ENCODE peak calls at places on chromosomes 6 and 20, in five cellular contexts. S is CD8-positive, alpha-beta T cell; K is fibroblast of lung; V is upper lobe of right lung; H is A549. X is an unnamed sample.

GRCh38 chr6:2875840-2876207 is 27.3 kb downstream of the SERPINB9 start:
- DNase-seq in V (peak; percentile 78), H (no peak), S (no peak), K (no peak), X (no peak)

GRCh38 chr6:48199502-48199901 is 88.5 kb upstream of the PTCHD4 start:
- DNase-seq in H (no peak), V (no peak), S (no peak), K (no peak), X (no peak)

GRCh38 chr6:19805146-19805515 is 32.0 kb upstream of the ID4 start:
- DNase-seq in H (peak; percentile 22), V (no peak), S (no peak), K (no peak), X (no peak)

GRCh38 chr6:81772741-81773140 is 20.3 kb upstream of the TENT5A start:
- DNase-seq in V (no peak), S (no peak), H (no peak), K (peak; percentile 70), X (no peak)

GRCh38 chr6:19999319-20000191 is 162.4 kb downstream of the ID4 start:
- DNase-seq in K (no peak), V (no peak), H (peak; percentile 48), S (no peak), X (no peak)

GRCh38 chr6:165389534-165389933 is 80.1 kb upstream of the C6orf118 start:
- DNase-seq in S (no peak), V (no peak), K (no peak), H (no peak), X (no peak)

GRCh38 chr6:19465760-19466159 is 371.4 kb upstream of the ID4 start:
- DNase-seq in S (no peak), V (no peak), K (peak; percentile 75), H (peak; percentile 58), X (no peak)

GRCh38 chr6:5036309-5036708 is 32.5 kb upstream of the RPP40 start:
- DNase-seq in K (peak; percentile 59), V (no peak), S (no peak), H (peak; percentile 67), X (no peak)

GRCh38 chr20:15842872-15843271 is 730.4 kb downstream of the KIF16B start:
- DNase-seq in K (no peak), V (no peak), S (no peak), H (no peak), X (no peak)

GRCh38 chr6:45115696-45116095 is 212.4 kb upstream of the RUNX2 start:
- DNase-seq in S (no peak), H (peak; percentile 9), K (peak; percentile 59), V (no peak), X (peak; percentile 22)

GRCh38 chr6:42404494-42404893 is 47.2 kb downstream of the TRERF1 start:
- DNase-seq in K (peak; percentile 76), S (no peak), V (no peak), H (peak; percentile 53), X (peak; percentile 46)

GRCh38 chr20:41005361-41005729 is 23.3 kb upstream of the TOP1 start:
- DNase-seq in H (peak; percentile 85), S (no peak), K (peak; percentile 95), V (peak; percentile 86), X (peak; percentile 96)

GRCh38 chr6:136923116-136923953 is 1.2 kb downstream of the SLC35D3 start:
- DNase-seq in K (no peak), H (no peak), V (no peak), S (no peak), X (no peak)

GRCh38 chr6:169212897-169213813 is 40.5 kb downstream of the THBS2 start:
- DNase-seq in K (peak; percentile 84), S (peak; percentile 86), V (peak; percentile 96), H (peak; percentile 87), X (peak; percentile 65)

GRCh38 chr6:9248125-9248524 is 812.8 kb upstream of the SLC35B3 start:
- DNase-seq in K (no peak), H (no peak), S (no peak), V (no peak), X (no peak)

GRCh38 chr6:4135665-4136353 is 434 bp upstream of the ECI2 start:
- DNase-seq in K (peak; percentile 95), V (peak; percentile 98), S (peak; percentile 93), H (peak; percentile 90), X (peak; percentile 57)

GRCh38 chr6:88378639-88379038 is 212.5 kb upstream of the CNR1 start:
- DNase-seq in V (no peak), S (no peak), K (no peak), H (no peak), X (no peak)

GRCh38 chr6:81656231-81656630 is 96.2 kb downstream of the TENT5A start:
- DNase-seq in K (no peak), S (no peak), H (no peak), V (no peak), X (no peak)

GRCh38 chr6:159874475-159874874 is 16.3 kb upstream of the MAS1 start:
- DNase-seq in K (peak; percentile 48), V (no peak), S (no peak), H (no peak), X (peak; percentile 19)

GRCh38 chr6:136517002-136517401 is 33.2 kb downstream of the MAP7 start:
- DNase-seq in S (no peak), H (peak; percentile 52), K (no peak), V (no peak), X (no peak)

GRCh38 chr20:61178431-61179080 is 73.5 kb upstream of the CDH4 start:
- DNase-seq in H (no peak), K (no peak), S (no peak), V (no peak), X (no peak)

DNA sequence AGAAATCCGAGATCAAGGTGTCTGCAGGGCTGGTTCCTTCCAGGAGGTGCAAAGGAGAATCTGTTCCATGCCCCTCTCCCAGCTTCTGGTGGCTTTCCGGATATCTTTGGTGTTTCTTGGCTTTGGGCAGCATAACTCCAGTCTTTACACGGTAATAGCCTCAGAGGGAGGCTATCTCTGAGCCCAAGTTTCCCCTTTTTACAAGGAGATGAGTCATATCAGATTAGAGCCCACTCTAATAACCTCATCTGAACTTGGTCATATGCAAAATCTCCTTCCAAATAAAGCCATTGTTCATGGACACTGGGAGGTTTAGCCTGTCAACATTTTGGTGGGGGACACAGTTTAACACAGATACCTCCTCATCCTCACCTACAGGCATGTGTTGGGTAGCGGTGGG is 213.7 kb downstream of the ATXN1 start:
- DNase-seq in K (peak; percentile 26), H (no peak), V (no peak), S (no peak), X (no peak)
- TF ChIP-seq CTCF in K (no peak), H (no peak), V (no peak), S (no peak), X (no peak)

GRCh38 chr20:3071266-3071609 is 182 bp upstream of the OXT start:
- DNase-seq in K (no peak), S (no peak), V (no peak), H (no peak), X (no peak)
- H3K4me3 ChIP-seq in K (no peak overlapping the region), S (peak overlapping the region; percentile 58), V (peak overlapping the region; percentile 45), H (no peak overlapping the region), X (no peak overlapping the region)

DNA sequence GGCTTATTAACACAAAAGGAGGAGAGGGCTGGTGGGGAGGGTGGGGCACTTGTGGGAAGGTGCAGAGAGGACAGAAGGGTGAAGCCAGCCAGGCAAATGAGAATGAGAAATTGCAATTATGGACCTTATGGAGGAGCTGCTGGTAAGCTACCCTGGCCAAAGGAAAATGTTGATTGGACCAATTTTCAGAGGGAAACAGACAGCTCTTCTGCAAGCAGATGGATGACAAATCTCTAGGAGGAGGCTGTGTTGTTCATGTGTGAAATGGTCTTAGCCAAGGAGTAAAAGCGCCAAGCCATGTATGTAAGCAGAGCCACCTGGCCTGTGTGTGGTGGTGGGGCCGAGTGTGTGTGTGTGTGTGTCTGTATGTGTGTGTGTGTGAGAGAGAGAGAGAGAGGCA is 187.9 kb downstream of the GMPR start:
- DNase-seq in V (no peak), H (no peak), S (no peak), K (no peak), X (no peak)
- TF ChIP-seq CTCF in V (no peak), H (no peak), S (no peak), K (no peak), X (no peak)

GRCh38 chr20:37915800-37916570 is 13.1 kb downstream of the VSTM2L start:
- DNase-seq in K (no peak), H (no peak), S (no peak), V (no peak), X (no peak)
- H3K4me3 ChIP-seq in K (no peak overlapping the region), H (no peak overlapping the region), S (no peak overlapping the region), V (no peak overlapping the region), X (no peak overlapping the region)

GRCh38 chr6:143698759-143699750 is 21.3 kb downstream of the PHACTR2 start:
- DNase-seq in H (no peak), S (no peak), V (no peak), K (no peak), X (no peak)
- TF ChIP-seq CTCF in H (no peak), S (no peak), V (no peak), K (no peak), X (no peak)

GRCh38 chr6:129647044-129647443 is 62.9 kb downstream of the ARHGAP18 start:
- DNase-seq in K (no peak), S (no peak), H (no peak), V (no peak), X (no peak)
- H3K4me3 ChIP-seq in K (no peak overlapping the region), S (no peak overlapping the region), H (no peak overlapping the region), V (no peak overlapping the region), X (no peak overlapping the region)

GRCh38 chr20:25484224-25484846 is 76.9 kb downstream of the GINS1 start:
- DNase-seq in K (no peak), H (no peak), S (no peak), V (no peak), X (no peak)
- TF ChIP-seq CTCF in K (no peak), H (no peak), S (no peak), V (no peak), X (no peak)

X was measured in retinal pigment epithelial cell.